ENCODE peak calls at places on chromosomes 6 and 20, in seven cellular contexts. E is EL, X is mucosa of gallbladder, V is PC-9, C is hippocampal formation, S is AG04450, W is HuH-7. R is an unnamed sample.
A peak's percentile ranks its signal among the peaks of the same experiment; 100 is the strongest.

GRCh38 chr6:114142256-114142655 is 171.3 kb upstream of the HDAC2 start:
- DNase-seq in S (no peak), W (no peak), C (no peak), E (no peak), X (no peak), V (no peak), R (peak; percentile 23)

GRCh38 chr6:135481786-135482369 is 15.7 kb downstream of the AHI1 start:
- DNase-seq in S (no peak), X (no peak), E (no peak), W (no peak), V (no peak), C (no peak), R (no peak)

GRCh38 chr20:31602779-31603441 is 2.2 kb upstream of the ID1 start:
- DNase-seq in S (no peak), W (no peak), X (no peak), V (peak; percentile 65), C (no peak), E (peak; percentile 84), R (peak; percentile 84)

GRCh38 chr6:113437571-113437970 is 419.6 kb upstream of the MARCKS start:
- DNase-seq in E (peak; percentile 45), X (no peak), W (no peak), C (no peak), S (no peak), V (no peak), R (no peak)

GRCh38 chr6:155252581-155252980 is 11.2 kb upstream of the CLDN20 start:
- DNase-seq in E (no peak), C (no peak), W (no peak), S (no peak), V (no peak), X (no peak), R (no peak)

GRCh38 chr6:35468980-35469710 is 944 bp downstream of the RPL10A start:
- DNase-seq in X (no peak), V (no peak), W (no peak), C (no peak), S (no peak), E (no peak), R (no peak)

GRCh38 chr6:148146717-148147116 is 195.9 kb upstream of the SASH1 start:
- DNase-seq in W (no peak), E (peak; percentile 42), S (no peak), V (no peak), X (no peak), C (no peak), R (peak; percentile 8)

GRCh38 chr6:100730001-100730400 is 151.1 kb downstream of the ASCC3 start:
- DNase-seq in X (no peak), C (no peak), E (no peak), W (no peak), S (no peak), V (no peak), R (no peak)

GRCh38 chr6:150767585-150768164 is 97.8 kb upstream of the MTHFD1L start:
- DNase-seq in C (no peak), S (no peak), E (no peak), V (no peak), X (no peak), W (peak; percentile 39), R (no peak)

GRCh38 chr6:159977242-159978214 is 8.6 kb downstream of the IGF2R start:
- DNase-seq in E (peak; percentile 62), C (peak; percentile 38), X (peak; percentile 48), W (no peak), V (no peak), S (no peak), R (no peak)

GRCh38 chr6:73263570-73263909 is 544 bp upstream of the KHDC1 start:
- DNase-seq in C (no peak), X (no peak), S (no peak), V (no peak), E (peak; percentile 20), W (no peak), R (no peak)

GRCh38 chr20:63132715-63133471 is 83.0 kb downstream of the YTHDF1 start:
- DNase-seq in S (no peak), X (no peak), V (no peak), C (no peak), W (no peak), E (no peak), R (no peak)

GRCh38 chr6:22907085-22907484 is 337.7 kb downstream of the HDGFL1 start:
- DNase-seq in S (no peak), E (no peak), W (no peak), C (no peak), V (no peak), X (no peak), R (no peak)

GRCh38 chr6:14728396-14729024 is 517.4 kb upstream of the JARID2 start:
- DNase-seq in S (no peak), E (peak; percentile 73), W (no peak), V (no peak), C (no peak), X (no peak), R (no peak)

GRCh38 chr20:61251529-61252393 is at the start of gene CDH4:
- DNase-seq in V (no peak), E (peak; percentile 31), W (no peak), C (no peak), S (no peak), X (no peak), R (no peak)

GRCh38 chr6:124073021-124073420 is 269.4 kb downstream of the NKAIN2 start:
- DNase-seq in C (no peak), X (no peak), W (no peak), V (no peak), S (no peak), E (no peak), R (no peak)

GRCh38 chr6:3855866-3856265 is 6.7 kb downstream of the FAM50B start:
- DNase-seq in X (no peak), E (no peak), V (no peak), S (no peak), C (no peak), W (no peak), R (no peak)

GRCh38 chr6:89073014-89073620 is 7.4 kb upstream of the PNRC1 start:
- DNase-seq in X (no peak), E (no peak), S (no peak), C (peak; percentile 48), W (no peak), V (no peak), R (no peak)

GRCh38 chr20:36785308-36785707 is 11.7 kb upstream of the DSN1 start:
- DNase-seq in C (no peak), S (no peak), X (no peak), W (no peak), E (no peak), V (no peak), R (no peak)

GRCh38 chr6:11918021-11918738 is 93.9 kb upstream of the HIVEP1 start:
- DNase-seq in S (peak; percentile 29), X (no peak), C (no peak), V (no peak), E (peak; percentile 79), W (no peak), R (no peak)

GRCh38 chr6:161010418-161010817 is 18.8 kb downstream of the MAP3K4 start:
- DNase-seq in V (no peak), C (no peak), W (no peak), S (peak; percentile 53), X (no peak), E (peak; percentile 64), R (no peak)

GRCh38 chr6:30763155-30763617 is 18.8 kb upstream of the IER3 start:
- DNase-seq in V (no peak), S (no peak), X (no peak), W (no peak), E (no peak), C (no peak), R (no peak)

GRCh38 chr6:11785953-11786579 is 7.5 kb upstream of the ADTRP start:
- DNase-seq in C (no peak), W (no peak), X (no peak), V (no peak), E (no peak), S (no peak), R (no peak)

GRCh38 chr6:17492350-17492749 is 99.0 kb downstream of the CAP2 start:
- DNase-seq in C (no peak), V (no peak), W (no peak), E (no peak), X (peak; percentile 39), S (no peak), R (no peak)

GRCh38 chr6:92577077-92577719 is 842.2 kb downstream of the EPHA7 start:
- DNase-seq in C (no peak), S (peak; percentile 10), X (no peak), E (no peak), V (no peak), W (no peak), R (no peak)

GRCh38 chr6:43608310-43608763 is 20.7 kb downstream of the GTPBP2 start:
- DNase-seq in E (peak; percentile 78), S (peak; percentile 61), W (peak; percentile 45), V (peak; percentile 63), C (peak; percentile 63), X (peak; percentile 76), R (peak; percentile 83)

GRCh38 chr6:101195581-101195980 is 197.9 kb upstream of the GRIK2 start:
- DNase-seq in C (no peak), W (no peak), S (no peak), V (no peak), E (peak; percentile 79), X (no peak), R (no peak)

GRCh38 chr20:59813126-59813947 is 120.1 kb downstream of the SYCP2 start:
- DNase-seq in E (no peak), C (no peak), V (no peak), W (no peak), S (no peak), X (peak; percentile 7), R (no peak)

GRCh38 chr6:157143171-157143884 is 180.0 kb downstream of the TMEM242 start:
- DNase-seq in V (no peak), E (peak; percentile 86), S (peak; percentile 71), C (no peak), W (no peak), X (no peak), R (no peak)

GRCh38 chr20:47411161-47411560 is 54.7 kb upstream of the ZMYND8 start:
- DNase-seq in C (no peak), S (no peak), W (no peak), V (no peak), E (no peak), X (peak; percentile 10), R (no peak)

GRCh38 chr6:5270093-5270680 is 8.9 kb downstream of the FARS2 start:
- DNase-seq in S (no peak), W (no peak), E (no peak), V (no peak), C (no peak), X (no peak), R (no peak)

GRCh38 chr6:127641905-127642304 is 64.9 kb downstream of the C6orf58 start:
- DNase-seq in W (peak; percentile 42), X (no peak), V (peak; percentile 3), C (no peak), E (peak; percentile 50), S (peak; percentile 3), R (peak; percentile 34)

GRCh38 chr6:42522021-42522420 is 41.8 kb upstream of the UBR2 start:
- DNase-seq in C (no peak), X (no peak), W (no peak), E (peak; percentile 10), V (no peak), S (no peak), R (no peak)

GRCh38 chr6:137637161-137637560 is 143.0 kb upstream of the OLIG3 start:
- DNase-seq in E (peak; percentile 92), V (peak; percentile 43), C (no peak), S (peak; percentile 85), W (peak; percentile 14), X (peak; percentile 45), R (peak; percentile 32)

GRCh38 chr6:100768816-100769351 is 112.2 kb downstream of the ASCC3 start:
- DNase-seq in W (no peak), E (no peak), C (no peak), X (no peak), S (no peak), V (no peak), R (no peak)

GRCh38 chr6:54335871-54336270 is 27.6 kb downstream of the TINAG start:
- DNase-seq in W (no peak), C (no peak), X (no peak), E (peak; percentile 97), V (peak; percentile 16), S (peak; percentile 85), R (no peak)

GRCh38 chr6:116051244-116051643 is 9.4 kb downstream of the FRK start:
- DNase-seq in V (no peak), S (no peak), C (no peak), W (no peak), E (no peak), X (no peak), R (no peak)

R was measured in Calu3.